ENCODE peak calls at places on chromosomes 12 and 14, in five cellular contexts. L, I, Q, Y and P are unnamed samples.
A peak's percentile ranks its signal among the peaks of the same experiment; 100 is the strongest.

GRCh38 chr12:8452976-8453616 is 2.7 kb upstream of the CLEC6A start:
- DNase-seq in L (no peak), Y (no peak), I (no peak), Q (no peak), P (no peak)

GRCh38 chr12:93766802-93767523 is 89.8 kb downstream of the CRADD start:
- DNase-seq in Y (no peak), I (peak; percentile 38), Q (peak; percentile 69), L (no peak), P (peak; percentile 45)

GRCh38 chr12:84924956-84925355 is 12.4 kb upstream of the SLC6A15 start:
- DNase-seq in Y (no peak), Q (no peak), L (no peak), I (no peak), P (no peak)

GRCh38 chr14:34237098-34237497 is 224.9 kb downstream of the SPTSSA start:
- DNase-seq in Y (no peak), I (no peak), L (no peak), Q (no peak), P (no peak)

GRCh38 chr14:101838476-101838875 is 77.0 kb downstream of the PPP2R5C start:
- DNase-seq in I (no peak), L (no peak), Y (no peak), Q (no peak), P (no peak)

GRCh38 chr14:53807580-53807979 is 149.0 kb downstream of the BMP4 start:
- DNase-seq in Q (peak; percentile 26), I (no peak), L (peak; percentile 60), Y (no peak), P (no peak)

GRCh38 chr12:9001233-9001632 is 11.9 kb downstream of the KLRG1 start:
- DNase-seq in Y (no peak), Q (no peak), L (no peak), I (no peak), P (no peak)

GRCh38 chr12:77064891-77065360 is 443 bp downstream of the E2F7 start:
- DNase-seq in L (no peak), Y (peak; percentile 66), I (no peak), Q (no peak), P (no peak)

GRCh38 chr14:50062438-50063039 is 53.8 kb downstream of the VCPKMT start:
- DNase-seq in Y (peak; percentile 13), Q (no peak), I (no peak), L (no peak), P (no peak)

GRCh38 chr12:131065279-131065678 is 111.6 kb downstream of the ADGRD1 start:
- DNase-seq in I (no peak), Q (no peak), L (no peak), Y (no peak), P (no peak)

GRCh38 chr12:108567974-108568652 is 5.7 kb downstream of the ISCU start:
- DNase-seq in Q (no peak), L (no peak), Y (no peak), I (no peak), P (no peak)

GRCh38 chr12:14273911-14274306 is 91.6 kb upstream of the ATF7IP start:
- DNase-seq in Q (no peak), L (no peak), Y (no peak), I (no peak), P (no peak)

GRCh38 chr12:117727301-117727700 is 241.5 kb downstream of the KSR2 start:
- DNase-seq in Q (no peak), L (no peak), I (no peak), Y (no peak), P (no peak)

GRCh38 chr12:64452559-64453329 is 824 bp downstream of the TBK1 start:
- DNase-seq in L (no peak), Q (no peak), Y (no peak), I (no peak), P (no peak)

GRCh38 chr12:124479680-124480468 is 87.5 kb downstream of the NCOR2 start:
- DNase-seq in Y (no peak), L (no peak), Q (no peak), I (no peak), P (no peak)

GRCh38 chr14:89165189-89165809 is 251.7 kb downstream of the FOXN3 start:
- DNase-seq in L (no peak), Q (peak; percentile 19), I (no peak), Y (no peak), P (no peak)

GRCh38 chr12:87847147-87847546 is 182.1 kb downstream of the C12orf50 start:
- DNase-seq in Y (no peak), Q (no peak), I (no peak), L (no peak), P (no peak)

GRCh38 chr12:3225154-3225795 is 148.1 kb downstream of the TSPAN9 start:
- DNase-seq in Q (no peak), I (no peak), L (no peak), Y (peak; percentile 96), P (no peak)